ENCODE peak calls at places on chromosome 9, in six cellular contexts. E is AG10803; F is stomach; I is upper lobe of right lung; T is endothelial cell; S is CD4-positive, alpha-beta T cell. R is an unnamed sample.
A peak's percentile ranks its signal among the peaks of the same experiment; 100 is the strongest.

GRCh38 chr9:100066539-100066938 is 32.3 kb downstream of the ERP44 start:
- DNase-seq in S (no peak), F (no peak), E (peak; percentile 11), I (no peak), T (no peak), R (no peak)

GRCh38 chr9:7938092-7938491 is 138.5 kb upstream of the DMAC1 start:
- DNase-seq in E (no peak), F (no peak), T (no peak), S (no peak), I (no peak), R (no peak)

GRCh38 chr9:84419203-84419602 is 78.6 kb upstream of the SLC28A3 start:
- DNase-seq in T (no peak), I (no peak), E (no peak), S (no peak), F (no peak), R (no peak)

GRCh38 chr9:31519011-31519410 is 865.4 kb upstream of the ACO1 start:
- DNase-seq in T (no peak), E (no peak), F (no peak), I (no peak), S (no peak), R (no peak)

GRCh38 chr9:75941066-75941465 is 50.6 kb downstream of the PCSK5 start:
- DNase-seq in S (no peak), T (no peak), F (no peak), I (no peak), E (no peak), R (no peak)

GRCh38 chr9:76426807-76427419 is 32.1 kb upstream of the GCNT1 start:
- DNase-seq in I (no peak), S (no peak), F (no peak), E (no peak), T (no peak), R (no peak)

GRCh38 chr9:122225323-122226141 is 3.2 kb downstream of the LHX6 start:
- DNase-seq in I (no peak), E (no peak), S (no peak), F (no peak), T (no peak), R (no peak)

GRCh38 chr9:137222190-137223077 is at the start of gene RNF208:
- DNase-seq in I (no peak), E (no peak), S (no peak), T (no peak), F (no peak), R (no peak)

GRCh38 chr9:88781500-88782391 is 209.5 kb upstream of the S1PR3 start:
- DNase-seq in S (no peak), E (no peak), T (peak; percentile 51), I (no peak), F (no peak), R (no peak)

GRCh38 chr9:105050296-105050695 is 122.3 kb upstream of the ABCA1 start:
- DNase-seq in E (peak; percentile 50), T (no peak), S (no peak), I (no peak), F (no peak), R (no peak)

GRCh38 chr9:89433826-89434225 is 64.1 kb downstream of the SEMA4D start:
- DNase-seq in T (no peak), I (no peak), F (no peak), E (peak; percentile 78), S (no peak), R (no peak)

GRCh38 chr9:16236326-16236725 is 634.1 kb downstream of the BNC2 start:
- DNase-seq in E (peak; percentile 97), F (no peak), I (no peak), T (no peak), S (no peak), R (no peak)

GRCh38 chr9:133290751-133291302 is 15.8 kb upstream of the ABO start:
- DNase-seq in E (no peak), T (no peak), F (no peak), S (no peak), I (no peak), R (no peak)

GRCh38 chr9:89537166-89537565 is 39.3 kb upstream of the SEMA4D start:
- DNase-seq in E (no peak), I (no peak), S (no peak), F (no peak), T (no peak), R (no peak)

GRCh38 chr9:134399435-134400056 is 73.3 kb downstream of the RXRA start:
- DNase-seq in E (peak; percentile 34), T (no peak), S (no peak), I (no peak), F (no peak), R (no peak)
- TF ChIP-seq CTCF in E (peak; percentile 63), T (peak; percentile 84), S (peak; percentile 39), I (peak; percentile 59), F (no peak), R (peak; percentile 76)

DNA sequence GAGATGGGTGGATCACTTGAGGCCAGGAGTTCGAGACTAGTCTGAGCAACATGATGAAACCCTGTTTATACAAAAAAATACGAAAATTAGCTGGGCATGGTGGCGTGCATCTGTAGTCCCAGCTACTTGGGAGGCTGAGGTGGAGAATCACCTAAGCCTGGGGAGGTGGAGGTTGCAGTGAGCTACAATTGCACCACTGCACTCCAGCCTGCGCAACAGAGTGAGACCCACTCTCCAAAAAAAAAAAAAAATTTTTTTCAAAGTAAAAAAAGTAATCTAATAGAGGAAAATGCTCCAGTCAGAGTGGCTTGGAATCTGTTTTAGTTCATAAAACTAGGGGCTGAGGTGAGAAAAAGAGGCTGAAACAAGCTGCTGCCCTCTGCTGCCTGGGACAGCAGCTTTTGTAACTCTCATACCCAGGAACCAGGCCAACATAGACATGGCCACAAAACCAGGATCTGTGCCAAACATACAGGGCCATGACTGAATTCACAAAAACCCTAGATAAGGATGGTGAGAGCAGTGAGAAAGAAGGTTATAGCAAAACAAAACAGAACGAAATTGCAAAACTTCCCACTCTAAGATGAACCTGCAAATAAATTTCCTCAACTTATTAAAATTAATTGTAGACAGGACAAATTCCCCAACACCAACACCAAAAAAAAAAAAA is 13.1 kb upstream of the DCAF12 start:
- DNase-seq in T (no peak), I (no peak), S (no peak), F (peak; percentile 76), E (peak; percentile 89), R (no peak)
- TF ChIP-seq CTCF in T (no peak), I (peak; percentile 24), S (no peak), F (no peak), E (peak; percentile 49), R (no peak)

GRCh38 chr9:35734096-35734495 is 1.6 kb downstream of the CREB3 start:
- DNase-seq in F (no peak), E (no peak), T (no peak), I (no peak), S (no peak), R (no peak)

GRCh38 chr9:35732185-35733108 is at the start of the genes CREB3 and TLN1:
- DNase-seq in T (peak; percentile 94), E (peak; percentile 99), S (peak; percentile 96), I (peak; percentile 99), F (peak; percentile 98), R (peak; percentile 96)

GRCh38 chr9:35730486-35730854 is 1.5 kb downstream of the TLN1 start:
- DNase-seq in E (no peak), F (no peak), S (no peak), I (no peak), T (no peak), R (no peak)

GRCh38 chr9:35731415-35732184 is 395 bp downstream of the TLN1 start:
- DNase-seq in S (no peak), E (no peak), T (no peak), I (no peak), F (no peak), R (no peak)

GRCh38 chr9:35733109-35733541 is 659 bp downstream of the CREB3 start:
- DNase-seq in F (no peak), S (no peak), E (peak; percentile 58), I (no peak), T (peak; percentile 51), R (no peak)
- TF ChIP-seq CTCF in F (no peak), S (no peak), E (no peak), I (no peak), T (no peak), R (no peak)

GRCh38 chr9:83032065-83032625 is 30.8 kb downstream of the RASEF start:
- DNase-seq in S (no peak), F (peak; percentile 68), E (no peak), I (no peak), T (no peak), R (no peak)

GRCh38 chr9:83030391-83031107 is 32.4 kb downstream of the RASEF start:
- DNase-seq in T (no peak), E (peak; percentile 63), S (no peak), F (no peak), I (no peak), R (no peak)

GRCh38 chr9:83034026-83034425 is 28.9 kb downstream of the RASEF start:
- DNase-seq in E (no peak), S (no peak), I (no peak), T (no peak), F (no peak), R (no peak)

GRCh38 chr9:83036043-83036442 is 26.9 kb downstream of the RASEF start:
- DNase-seq in F (no peak), I (no peak), S (no peak), E (no peak), T (no peak), R (no peak)

GRCh38 chr9:83034587-83034986 is 28.4 kb downstream of the RASEF start:
- DNase-seq in I (no peak), F (no peak), T (no peak), E (peak; percentile 10), S (no peak), R (no peak)
- TF ChIP-seq CTCF in I (no peak), F (no peak), T (no peak), E (no peak), S (no peak), R (no peak)

GRCh38 chr9:92550765-92551164 is 15.0 kb upstream of the ECM2 start:
- DNase-seq in E (peak; percentile 23), I (no peak), S (no peak), F (no peak), T (no peak), R (no peak)

GRCh38 chr9:92543972-92544371 is 8.2 kb upstream of the ECM2 start:
- DNase-seq in F (no peak), I (no peak), T (no peak), E (no peak), S (no peak), R (no peak)

GRCh38 chr9:92545002-92545510 is 9.3 kb upstream of the ECM2 start:
- DNase-seq in F (no peak), S (no peak), I (no peak), E (no peak), T (no peak), R (no peak)

GRCh38 chr9:92547356-92547755 is 11.6 kb upstream of the ECM2 start:
- DNase-seq in T (no peak), F (no peak), E (peak; percentile 73), I (no peak), S (no peak), R (no peak)
- TF ChIP-seq CTCF in T (no peak), F (no peak), E (no peak), I (no peak), S (no peak), R (no peak)

R was measured in type B pancreatic cell.